ENCODE peak calls at places on chromosomes 6 and 20, in four cellular contexts. K is cardiac fibroblast, G is colonic mucosa, L is mammary epithelial cell. P is an unnamed sample.

GRCh38 chr6:160379464-160379863 is 31.3 kb downstream of the SLC22A3 start:
- DNase-seq in K (peak; percentile 74), G (no peak), L (peak; percentile 71), P (no peak)

GRCh38 chr6:156310701-156311100 is 466.5 kb upstream of the ARID1B start:
- DNase-seq in K (no peak), L (no peak), G (no peak), P (no peak)

GRCh38 chr20:11144114-11144513 is 470.3 kb upstream of the JAG1 start:
- DNase-seq in L (peak; percentile 70), K (peak; percentile 84), G (no peak), P (no peak)

GRCh38 chr6:147695819-147696218 is 187.3 kb downstream of the SAMD5 start:
- DNase-seq in L (peak; percentile 21), G (no peak), K (no peak), P (no peak)

GRCh38 chr20:14445902-14446301 is 108.5 kb upstream of the FLRT3 start:
- DNase-seq in L (peak; percentile 28), K (no peak), G (no peak), P (no peak)

GRCh38 chr6:167811040-167811439 is 15.7 kb upstream of the AFDN start:
- DNase-seq in L (no peak), K (no peak), G (no peak), P (no peak)

GRCh38 chr6:6492675-6493074 is 95.8 kb upstream of the LY86 start:
- DNase-seq in L (no peak), K (no peak), G (no peak), P (no peak)

GRCh38 chr20:38075161-38075998 is 41.8 kb downstream of the RPRD1B start:
- DNase-seq in K (no peak), G (no peak), L (no peak), P (no peak)

GRCh38 chr6:25278557-25278913 is 639 bp upstream of the CARMIL1 start:
- DNase-seq in L (no peak), G (peak; percentile 37), K (no peak), P (no peak)

GRCh38 chr20:58685988-58686387 is 6.6 kb upstream of the NPEPL1 start:
- DNase-seq in L (no peak), G (no peak), K (no peak), P (no peak)

GRCh38 chr20:21182832-21183563 is 57.1 kb downstream of the KIZ start:
- DNase-seq in G (peak; percentile 21), K (peak; percentile 84), L (peak; percentile 72), P (no peak)

GRCh38 chr6:112683926-112684325 is 336.8 kb downstream of the RFPL4B start:
- DNase-seq in L (peak; percentile 78), K (peak; percentile 87), G (no peak), P (no peak)

GRCh38 chr6:118869350-118869749 is 24.6 kb upstream of the ASF1A start:
- DNase-seq in L (peak; percentile 55), G (no peak), K (no peak), P (no peak)

GRCh38 chr20:17648782-17649730 is 33.0 kb downstream of the RRBP1 start:
- DNase-seq in K (no peak), G (peak; percentile 58), L (no peak), P (no peak)

GRCh38 chr6:142842423-142843261 is 102.3 kb downstream of the HIVEP2 start:
- DNase-seq in L (peak; percentile 73), K (peak; percentile 46), G (no peak), P (no peak)

GRCh38 chr6:41639556-41640371 is 1.5 kb downstream of the MDFI start:
- DNase-seq in L (no peak), G (no peak), K (peak; percentile 26), P (no peak)
- H3K4me3 ChIP-seq in L (peak overlapping the region; percentile 54), G (no peak overlapping the region), K (peak overlapping the region; percentile 48), P (peak overlapping the region; percentile 64)

DNA sequence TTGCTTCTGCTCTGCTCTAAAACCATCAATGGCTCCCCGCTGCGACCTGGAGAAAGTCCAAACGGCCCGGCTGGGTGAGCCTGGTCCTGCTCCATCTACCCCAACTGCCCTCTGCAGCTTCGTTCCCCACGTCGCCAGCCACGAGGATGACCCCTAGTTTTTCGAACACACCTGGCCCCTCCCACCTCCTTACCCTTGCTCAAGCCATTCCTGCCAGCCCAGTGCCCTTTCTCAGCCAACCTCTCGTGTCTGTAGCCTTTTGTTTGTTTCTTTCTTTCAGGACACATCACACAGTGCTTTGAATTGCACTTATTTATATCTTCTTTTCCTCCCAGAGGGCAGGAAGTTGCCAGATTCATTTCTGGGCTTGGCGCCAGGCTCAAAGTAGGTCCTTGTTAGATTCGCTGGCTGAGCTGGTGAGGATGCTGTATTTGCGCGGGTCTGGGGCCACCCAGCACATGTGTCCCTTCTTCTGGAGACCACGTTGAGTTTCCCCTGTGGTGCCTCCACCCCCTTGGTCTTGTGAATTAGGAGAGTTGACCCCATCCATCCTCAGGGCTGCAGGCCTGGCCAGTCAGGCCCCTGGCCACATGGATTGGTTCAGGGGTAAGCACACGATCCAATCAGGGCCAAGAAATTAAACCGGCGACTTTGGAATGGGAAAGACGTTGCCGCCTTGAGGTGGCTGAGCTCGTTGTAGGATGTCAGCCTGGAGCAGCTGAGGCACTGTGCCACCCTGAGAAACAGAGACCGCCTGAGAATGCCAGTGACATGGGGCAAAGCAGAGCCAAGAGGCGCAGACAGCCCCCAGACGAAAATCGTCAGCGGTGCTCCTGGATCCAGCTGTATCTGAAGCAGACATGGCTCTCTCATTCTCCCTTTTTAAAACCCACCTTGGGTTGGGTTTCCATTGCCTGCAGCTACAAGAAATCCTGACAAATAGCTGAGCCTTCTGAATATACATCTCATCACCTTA is 156.0 kb downstream of the CEBPB start:
- DNase-seq in K (peak; percentile 95), L (peak; percentile 66), G (peak; percentile 83), P (peak; percentile 94)
- H3K4me3 ChIP-seq in K (no peak overlapping the region), L (no peak overlapping the region), G (no peak overlapping the region), P (peak overlapping the region; percentile 31)

DNA sequence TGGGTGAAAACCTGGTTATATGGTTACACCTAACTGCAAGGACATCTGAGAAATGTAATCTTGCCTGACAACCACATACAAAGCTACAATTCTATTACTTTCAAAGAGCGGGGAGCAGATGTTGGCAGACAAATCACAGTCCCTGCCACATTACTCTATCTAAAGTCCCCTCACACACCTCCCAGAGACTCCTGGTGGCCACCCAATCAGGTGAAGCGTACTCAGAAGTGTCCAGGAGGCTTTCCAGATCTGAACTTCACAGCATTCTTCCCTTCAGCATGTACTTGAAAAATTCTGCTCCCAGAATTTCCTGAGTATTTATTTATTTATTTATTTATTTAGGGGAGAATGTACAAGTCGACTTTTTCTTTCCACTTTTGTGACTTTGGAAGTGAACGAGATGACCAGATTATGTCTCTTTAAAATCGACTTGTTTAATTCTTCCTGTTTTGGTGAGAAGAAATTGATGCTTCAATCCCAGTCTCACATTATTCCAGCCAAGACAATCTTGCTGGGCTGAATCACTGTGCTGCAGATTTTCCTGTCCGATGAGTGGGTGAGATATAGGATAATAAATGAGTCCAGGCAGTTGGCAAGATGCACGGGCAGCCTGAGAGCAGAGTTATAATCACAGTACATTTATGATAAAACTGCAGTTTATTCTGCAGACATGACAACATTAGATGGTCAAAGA is 46.9 kb upstream of the POPDC3 start:
- DNase-seq in L (no peak), G (no peak), K (peak; percentile 31), P (no peak)
- H3K4me3 ChIP-seq in L (no peak overlapping the region), G (no peak overlapping the region), K (no peak overlapping the region), P (no peak overlapping the region)

GRCh38 chr20:45998337-45998736 is 10.4 kb upstream of the MMP9 start:
- DNase-seq in G (no peak), K (no peak), L (no peak), P (no peak)

GRCh38 chr20:45998761-45999160 is 9.9 kb upstream of the MMP9 start:
- DNase-seq in K (no peak), L (no peak), G (no peak), P (no peak)

GRCh38 chr20:46001498-46001897 is 7.2 kb upstream of the MMP9 start:
- DNase-seq in G (no peak), L (no peak), K (no peak), P (no peak)

GRCh38 chr20:46000571-46001145 is 8.1 kb upstream of the MMP9 start:
- DNase-seq in K (no peak), L (no peak), G (no peak), P (no peak)

DNA sequence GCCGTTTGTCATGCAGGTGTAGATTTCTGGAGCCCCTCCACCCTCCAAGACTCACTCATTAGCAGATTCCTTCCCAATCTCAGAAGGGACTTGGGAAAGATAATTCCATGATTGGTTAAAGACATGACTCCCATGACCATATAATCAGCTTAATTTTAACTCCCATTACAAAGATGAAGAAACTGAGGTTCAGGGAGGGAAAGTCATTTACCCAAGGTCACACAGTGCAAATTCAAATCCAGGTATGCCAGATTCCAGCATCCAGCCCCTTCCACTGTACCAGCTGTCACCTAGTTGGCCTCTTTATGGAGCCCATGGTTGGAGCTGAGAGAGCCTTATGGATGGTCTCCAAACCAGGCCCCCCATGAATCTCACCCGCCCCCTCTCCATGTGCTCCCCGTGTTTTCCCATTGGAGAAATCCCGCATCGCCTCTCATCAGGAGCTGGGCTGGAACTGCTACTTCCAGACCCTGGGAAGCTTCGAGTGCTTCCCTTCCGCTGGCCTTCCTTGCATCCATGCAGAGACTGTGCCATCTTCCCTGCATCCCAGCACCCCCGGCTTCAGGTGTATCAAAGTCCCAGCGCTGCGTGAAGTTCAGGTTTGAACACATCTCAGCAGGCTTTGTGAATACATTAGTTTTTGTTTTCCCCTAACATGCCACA is 8.7 kb upstream of the MMP9 start:
- DNase-seq in L (no peak), K (no peak), G (no peak), P (no peak)
- H3K4me3 ChIP-seq in L (no peak overlapping the region), K (no peak overlapping the region), G (no peak overlapping the region), P (no peak overlapping the region)

DNA sequence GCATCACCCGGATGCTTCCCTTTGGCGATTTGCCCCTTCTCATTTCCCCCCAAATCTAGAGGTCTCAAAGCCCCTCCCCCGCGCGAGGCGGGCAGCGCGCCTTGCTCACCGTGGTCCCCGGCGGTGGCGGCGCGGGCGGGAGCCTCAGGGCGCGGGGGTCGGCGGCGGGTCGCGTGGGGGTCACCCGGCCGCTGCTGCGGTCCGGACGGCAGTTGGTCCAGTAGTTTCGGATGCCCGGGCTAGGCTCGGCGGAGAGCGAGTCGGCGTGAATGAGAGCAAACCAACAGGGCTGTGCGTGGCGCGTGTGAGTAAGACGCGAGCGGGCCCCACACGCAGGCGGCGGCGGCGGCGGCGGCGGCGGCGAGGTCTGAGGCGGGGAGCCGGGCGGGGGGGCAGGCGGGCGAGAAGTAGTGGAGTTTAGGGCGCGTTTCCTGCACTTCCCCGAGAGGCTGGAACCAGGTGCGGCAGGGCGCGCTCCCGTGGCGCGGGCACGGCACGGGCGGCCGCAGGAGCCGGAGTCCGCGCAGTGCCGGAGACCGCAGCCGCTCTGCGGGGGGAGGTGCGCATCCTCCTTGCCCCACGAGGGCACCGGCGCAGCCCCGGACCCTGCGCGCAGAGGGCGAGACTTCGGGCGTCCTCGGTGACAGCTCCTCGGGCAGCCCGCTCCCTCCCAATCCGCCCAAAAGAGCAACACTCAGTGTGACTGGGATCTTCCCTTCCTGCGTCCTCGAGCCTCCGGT is 567 bp downstream of the HS3ST5 start:
- DNase-seq in G (peak; percentile 18), L (peak; percentile 16), K (no peak), P (peak; percentile 11)
- H3K4me3 ChIP-seq in G (peak overlapping the region; percentile 50), L (peak overlapping the region; percentile 2), K (peak overlapping the region; percentile 33), P (peak overlapping the region; percentile 71)

GRCh38 chr6:33324139-33324538 is 6.6 kb upstream of the ZBTB22 start:
- DNase-seq in K (no peak), L (no peak), G (no peak), P (no peak)
- H3K4me3 ChIP-seq in K (no peak overlapping the region), L (peak overlapping the region; percentile 43), G (peak overlapping the region; percentile 62), P (peak overlapping the region; percentile 80)

GRCh38 chr6:166464068-166464410 is 81.3 kb upstream of the MPC1 start:
- DNase-seq in G (no peak), K (no peak), L (no peak), P (no peak)
- H3K4me3 ChIP-seq in G (no peak overlapping the region), K (no peak overlapping the region), L (no peak overlapping the region), P (no peak overlapping the region)

GRCh38 chr6:37536462-37537225 is 37.0 kb upstream of the CCDC167 start:
- DNase-seq in L (no peak), G (no peak), K (no peak), P (no peak)
- H3K4me3 ChIP-seq in L (no peak overlapping the region), G (no peak overlapping the region), K (no peak overlapping the region), P (peak overlapping the region; percentile 60)

GRCh38 chr20:57398901-57399535 is 7.8 kb downstream of the RBM38 start:
- DNase-seq in K (no peak), L (no peak), G (no peak), P (peak; percentile 10)
- H3K4me3 ChIP-seq in K (no peak overlapping the region), L (no peak overlapping the region), G (no peak overlapping the region), P (peak overlapping the region; percentile 77)